ENCODE peak calls at places on chromosomes 4 and X, in six cellular contexts. One of them, this sample, is unnamed.

GRCh38 chrX:111095974-111096870 is at the start of gene PAK3:
- DNase-seq in HepG2: no peak
- DNase-seq in K562: no peak
- DNase-seq in stomach: peak; percentile 35
- DNase-seq in sigmoid colon: peak; percentile 84
- DNase-seq in transverse colon: peak; percentile 14
- DNase-seq in this sample: no peak

GRCh38 chr4:122450847-122451246 is 5.7 kb downstream of the IL2 start:
- DNase-seq in K562: peak; percentile 34
- DNase-seq in stomach: no peak
- DNase-seq in transverse colon: no peak
- DNase-seq in HepG2: peak; percentile 1
- DNase-seq in sigmoid colon: no peak
- DNase-seq in this sample: no peak

GRCh38 chr4:35087216-35087615 is 1157.1 kb downstream of the ARAP2 start:
- DNase-seq in transverse colon: no peak
- DNase-seq in sigmoid colon: no peak
- DNase-seq in K562: no peak
- DNase-seq in HepG2: no peak
- DNase-seq in stomach: no peak
- DNase-seq in this sample: no peak

GRCh38 chr4:120052840-120053239 is 13.8 kb downstream of the MAD2L1 start:
- DNase-seq in K562: peak; percentile 24
- DNase-seq in transverse colon: no peak
- DNase-seq in stomach: no peak
- DNase-seq in HepG2: no peak
- DNase-seq in sigmoid colon: peak; percentile 73
- DNase-seq in this sample: no peak

GRCh38 chrX:82748901-82749505 is 759.1 kb upstream of the POU3F4 start:
- DNase-seq in HepG2: no peak
- DNase-seq in K562: no peak
- DNase-seq in stomach: no peak
- DNase-seq in transverse colon: no peak
- DNase-seq in sigmoid colon: no peak
- DNase-seq in this sample: no peak

GRCh38 chr4:158129649-158130048 is 43.2 kb downstream of the GASK1B start:
- DNase-seq in HepG2: no peak
- DNase-seq in K562: no peak
- DNase-seq in stomach: no peak
- DNase-seq in sigmoid colon: no peak
- DNase-seq in transverse colon: no peak
- DNase-seq in this sample: no peak

GRCh38 chrX:54495814-54496516 is at the start of gene FGD1:
- DNase-seq in sigmoid colon: peak; percentile 85
- DNase-seq in transverse colon: peak; percentile 78
- DNase-seq in stomach: peak; percentile 73
- DNase-seq in K562: peak; percentile 28
- DNase-seq in HepG2: no peak
- DNase-seq in this sample: peak; percentile 91

GRCh38 chrX:32048285-32048684 is 976.4 kb upstream of the FTHL17 start:
- DNase-seq in HepG2: no peak
- DNase-seq in sigmoid colon: no peak
- DNase-seq in transverse colon: no peak
- DNase-seq in K562: no peak
- DNase-seq in stomach: no peak
- DNase-seq in this sample: no peak

GRCh38 chrX:101813200-101813599 is 118.6 kb downstream of the ZMAT1 start:
- DNase-seq in transverse colon: no peak
- DNase-seq in sigmoid colon: no peak
- DNase-seq in K562: no peak
- DNase-seq in stomach: no peak
- DNase-seq in HepG2: no peak
- DNase-seq in this sample: no peak

GRCh38 chrX:37684426-37684825 is 1.2 kb upstream of the XK start:
- DNase-seq in stomach: no peak
- DNase-seq in HepG2: no peak
- DNase-seq in sigmoid colon: no peak
- DNase-seq in transverse colon: no peak
- DNase-seq in K562: peak; percentile 17
- DNase-seq in this sample: no peak

GRCh38 chr4:159018062-159018629 is 84.7 kb upstream of the RAPGEF2 start:
- DNase-seq in stomach: no peak
- DNase-seq in K562: peak; percentile 48
- DNase-seq in transverse colon: no peak
- DNase-seq in sigmoid colon: no peak
- DNase-seq in HepG2: no peak
- DNase-seq in this sample: no peak

GRCh38 chrX:20037182-20037581 is 46.3 kb upstream of the BCLAF3 start:
- DNase-seq in K562: no peak
- DNase-seq in sigmoid colon: no peak
- DNase-seq in HepG2: no peak
- DNase-seq in stomach: no peak
- DNase-seq in transverse colon: no peak
- DNase-seq in this sample: no peak
- TF ChIP-seq POLR2AphosphoS5 in K562: no peak
- TF ChIP-seq POLR2AphosphoS5 in sigmoid colon: no peak
- TF ChIP-seq POLR2AphosphoS5 in HepG2: no peak
- TF ChIP-seq POLR2AphosphoS5 in stomach: no peak
- TF ChIP-seq POLR2AphosphoS5 in transverse colon: no peak
- TF ChIP-seq POLR2AphosphoS5 in this sample: no peak

GRCh38 chr4:5215321-5215720 is 164.0 kb downstream of the STK32B start:
- DNase-seq in HepG2: no peak
- DNase-seq in stomach: no peak
- DNase-seq in K562: no peak
- DNase-seq in transverse colon: no peak
- DNase-seq in sigmoid colon: no peak
- DNase-seq in this sample: no peak
- TF ChIP-seq EP300 in HepG2: no peak
- TF ChIP-seq EP300 in stomach: no peak
- TF ChIP-seq EP300 in K562: no peak
- TF ChIP-seq EP300 in transverse colon: no peak
- TF ChIP-seq EP300 in sigmoid colon: no peak
- TF ChIP-seq EP300 in this sample: no peak

DNA sequence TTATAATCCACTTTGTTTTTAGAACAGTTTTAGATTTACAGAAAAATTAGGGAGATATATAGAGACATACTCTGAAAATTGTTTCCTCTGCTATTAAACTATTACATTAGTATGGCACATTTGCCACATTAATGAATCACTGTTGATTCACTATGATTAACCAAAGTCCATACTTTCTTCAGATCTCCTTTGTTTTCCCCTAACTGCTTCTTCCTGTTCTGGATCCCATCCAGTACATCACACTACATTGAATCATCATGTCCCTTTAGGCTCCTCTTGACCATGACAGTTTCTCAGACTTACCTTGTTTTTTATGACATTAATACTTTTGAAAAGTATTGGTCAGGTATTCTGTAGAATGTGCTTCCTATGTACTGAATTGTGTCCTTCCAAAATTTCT is 109.2 kb upstream of the EDNRA start:
- DNase-seq in sigmoid colon: no peak
- DNase-seq in transverse colon: no peak
- DNase-seq in stomach: no peak
- DNase-seq in HepG2: no peak
- DNase-seq in K562: no peak
- DNase-seq in this sample: no peak
- TF ChIP-seq POLR2AphosphoS5 in sigmoid colon: no peak
- TF ChIP-seq POLR2AphosphoS5 in transverse colon: no peak
- TF ChIP-seq POLR2AphosphoS5 in stomach: peak; percentile 33
- TF ChIP-seq POLR2AphosphoS5 in HepG2: no peak
- TF ChIP-seq POLR2AphosphoS5 in K562: no peak
- TF ChIP-seq POLR2AphosphoS5 in this sample: no peak

DNA sequence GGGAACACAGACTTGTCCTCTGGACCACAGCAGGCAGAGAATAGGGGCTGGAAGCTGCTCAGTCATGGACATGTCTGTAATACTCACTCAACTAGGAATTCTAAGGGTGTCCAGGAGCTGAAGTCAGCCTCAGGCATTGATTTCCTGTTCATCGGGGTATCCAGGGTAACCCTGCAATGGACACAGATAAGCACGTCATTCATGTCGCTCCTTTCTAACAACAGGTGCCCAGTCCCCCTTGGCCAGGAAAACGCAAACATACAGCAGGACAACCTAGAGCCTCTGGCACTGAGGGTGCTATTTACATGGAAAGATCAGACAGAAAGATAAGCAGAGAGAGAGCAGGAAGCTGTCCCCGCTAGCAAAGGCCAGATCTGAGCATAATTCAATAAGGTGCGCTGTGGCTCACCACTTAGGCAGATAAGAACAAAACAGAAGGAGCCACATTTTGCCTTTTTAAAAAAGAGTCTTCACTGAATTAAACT is 21.3 kb downstream of the QDPR start:
- DNase-seq in K562: no peak
- DNase-seq in stomach: peak; percentile 72
- DNase-seq in transverse colon: no peak
- DNase-seq in HepG2: peak; percentile 88
- DNase-seq in sigmoid colon: no peak
- DNase-seq in this sample: no peak
- TF ChIP-seq EP300 in K562: no peak
- TF ChIP-seq EP300 in stomach: no peak
- TF ChIP-seq EP300 in transverse colon: no peak
- TF ChIP-seq EP300 in HepG2: no peak
- TF ChIP-seq EP300 in sigmoid colon: no peak
- TF ChIP-seq EP300 in this sample: no peak

GRCh38 chrX:80282535-80282934 is 137.7 kb upstream of the TENT5D start:
- DNase-seq in sigmoid colon: no peak
- DNase-seq in HepG2: no peak
- DNase-seq in transverse colon: no peak
- DNase-seq in stomach: no peak
- DNase-seq in K562: peak; percentile 4
- DNase-seq in this sample: no peak
- TF ChIP-seq POLR2AphosphoS5 in sigmoid colon: no peak
- TF ChIP-seq POLR2AphosphoS5 in HepG2: no peak
- TF ChIP-seq POLR2AphosphoS5 in transverse colon: no peak
- TF ChIP-seq POLR2AphosphoS5 in stomach: no peak
- TF ChIP-seq POLR2AphosphoS5 in K562: no peak
- TF ChIP-seq POLR2AphosphoS5 in this sample: no peak

DNA sequence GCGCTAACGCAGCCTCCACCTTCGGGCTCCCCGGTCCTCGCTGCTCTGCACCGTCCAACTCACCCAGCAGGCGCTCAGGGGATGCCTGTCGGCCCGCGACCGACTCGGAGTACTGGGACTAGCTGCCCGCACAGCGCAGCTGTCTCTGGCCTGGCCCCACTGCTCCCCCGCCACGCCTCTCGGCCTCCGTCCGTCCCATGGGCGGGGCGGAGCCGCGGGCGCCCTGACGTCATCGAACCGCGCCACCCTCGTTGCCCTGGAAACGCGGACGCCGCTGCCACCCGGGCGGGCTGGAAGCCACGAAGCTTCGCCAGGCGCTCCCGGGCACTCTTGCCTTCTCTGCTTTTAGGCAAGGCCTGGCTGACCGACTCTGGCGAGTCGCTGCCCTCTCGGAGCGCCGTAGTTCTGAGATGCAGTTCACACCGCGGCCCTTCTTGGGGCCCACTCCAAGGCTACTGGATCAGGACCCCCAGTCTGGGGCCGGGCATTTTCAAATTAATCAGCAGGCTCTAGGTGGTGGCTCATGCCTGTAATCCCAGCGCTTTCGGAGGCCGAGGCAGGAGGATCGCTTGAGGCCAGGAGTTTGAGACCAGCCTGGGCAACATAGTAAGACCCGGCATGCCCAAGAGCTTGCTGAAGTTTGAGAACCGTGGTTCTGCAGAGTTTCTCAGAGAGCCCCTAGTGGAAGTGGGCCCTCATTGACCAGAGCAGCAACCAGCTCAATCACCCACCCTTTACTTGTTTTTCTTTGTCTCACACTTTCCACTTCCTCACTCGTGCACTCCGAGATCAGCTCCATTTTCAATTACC is 12.0 kb downstream of the ACOX3 start:
- DNase-seq in stomach: peak; percentile 92
- DNase-seq in transverse colon: peak; percentile 92
- DNase-seq in K562: peak; percentile 88
- DNase-seq in sigmoid colon: peak; percentile 94
- DNase-seq in HepG2: peak; percentile 67
- DNase-seq in this sample: peak; percentile 96
- TF ChIP-seq EP300 in stomach: peak; percentile 35
- TF ChIP-seq EP300 in transverse colon: peak; percentile 73
- TF ChIP-seq EP300 in K562: no peak
- TF ChIP-seq EP300 in sigmoid colon: no peak
- TF ChIP-seq EP300 in HepG2: no peak
- TF ChIP-seq EP300 in this sample: no peak

DNA sequence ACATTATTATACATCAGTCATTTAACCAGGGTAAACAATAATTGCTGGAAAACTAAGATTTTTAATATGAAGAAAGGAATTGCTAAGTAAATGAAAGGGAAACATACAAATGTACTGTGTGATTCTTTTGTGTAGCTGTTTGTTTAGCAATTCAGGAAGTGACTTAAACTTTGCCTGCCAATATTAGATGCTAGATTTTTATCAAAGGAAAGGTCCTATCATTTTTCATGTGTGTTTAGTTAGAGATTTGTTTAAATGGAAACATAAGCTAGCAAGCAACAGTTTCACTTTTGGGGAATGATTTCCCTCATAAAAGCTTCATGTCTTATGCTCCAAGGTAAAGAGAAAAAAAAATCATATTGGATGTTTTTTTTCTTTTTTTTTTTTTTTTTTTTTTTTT is 95.1 kb upstream of the LIMCH1 start:
- DNase-seq in stomach: no peak
- DNase-seq in transverse colon: no peak
- DNase-seq in sigmoid colon: no peak
- DNase-seq in K562: no peak
- DNase-seq in HepG2: no peak
- DNase-seq in this sample: no peak
- TF ChIP-seq POLR2AphosphoS5 in stomach: peak; percentile 14
- TF ChIP-seq POLR2AphosphoS5 in transverse colon: no peak
- TF ChIP-seq POLR2AphosphoS5 in sigmoid colon: no peak
- TF ChIP-seq POLR2AphosphoS5 in K562: no peak
- TF ChIP-seq POLR2AphosphoS5 in HepG2: no peak
- TF ChIP-seq POLR2AphosphoS5 in this sample: no peak

DNA sequence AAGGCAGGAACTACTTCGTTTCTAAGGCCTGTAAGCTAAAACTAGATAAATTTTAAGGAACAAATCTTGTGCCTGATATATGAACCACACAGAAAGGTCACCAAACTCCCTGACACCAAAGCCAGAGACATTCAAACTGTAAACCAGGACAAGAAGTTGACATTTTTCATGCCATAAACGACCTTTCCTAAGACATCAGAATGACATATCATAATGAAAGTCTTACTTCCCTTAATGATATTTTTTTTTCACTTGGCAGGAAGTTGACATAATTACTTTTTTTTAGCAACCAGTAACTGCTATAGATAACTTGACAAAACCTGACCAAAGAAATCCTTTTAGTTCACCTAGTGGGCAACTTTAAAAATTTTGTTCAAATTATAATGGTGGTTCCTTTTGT is 231.5 kb upstream of the AGTR2 start:
- DNase-seq in sigmoid colon: no peak
- DNase-seq in stomach: no peak
- DNase-seq in transverse colon: no peak
- DNase-seq in K562: no peak
- DNase-seq in HepG2: no peak
- DNase-seq in this sample: no peak
- TF ChIP-seq EP300 in sigmoid colon: no peak
- TF ChIP-seq EP300 in stomach: no peak
- TF ChIP-seq EP300 in transverse colon: no peak
- TF ChIP-seq EP300 in K562: no peak
- TF ChIP-seq EP300 in HepG2: no peak
- TF ChIP-seq EP300 in this sample: no peak

GRCh38 chr4:141467225-141467624 is 169.2 kb upstream of the IL15 start:
- DNase-seq in K562: no peak
- DNase-seq in stomach: no peak
- DNase-seq in HepG2: no peak
- DNase-seq in sigmoid colon: no peak
- DNase-seq in transverse colon: no peak
- DNase-seq in this sample: no peak
- TF ChIP-seq POLR2AphosphoS5 in K562: no peak
- TF ChIP-seq POLR2AphosphoS5 in stomach: no peak
- TF ChIP-seq POLR2AphosphoS5 in HepG2: no peak
- TF ChIP-seq POLR2AphosphoS5 in sigmoid colon: no peak
- TF ChIP-seq POLR2AphosphoS5 in transverse colon: no peak
- TF ChIP-seq POLR2AphosphoS5 in this sample: no peak